ENCODE peak calls at places on chromosome 9, in six cellular contexts. E is GM13976, Z is upper lobe of right lung, P is AG10803, V is esophagus squamous epithelium, H is colonic mucosa. A is an unnamed sample.

GRCh38 chr9:33778700-33779351 is 16.5 kb upstream of the PRSS3 start:
- DNase-seq in Z (no peak), P (peak; percentile 54), V (no peak), E (peak; percentile 76), H (peak; percentile 70), A (no peak)

GRCh38 chr9:19232117-19232829 is 1.8 kb downstream of the DENND4C start:
- DNase-seq in P (peak; percentile 6), Z (no peak), V (no peak), H (no peak), E (no peak), A (no peak)

GRCh38 chr9:6956796-6957355 is 199.1 kb downstream of the KDM4C start:
- DNase-seq in E (no peak), H (no peak), P (no peak), Z (no peak), V (no peak), A (no peak)

GRCh38 chr9:88258587-88258986 is 120.3 kb upstream of the SPATA31C2 start:
- DNase-seq in E (no peak), V (no peak), P (peak; percentile 60), Z (no peak), H (no peak), A (no peak)

GRCh38 chr9:125807065-125807464 is 59.9 kb downstream of the PBX3 start:
- DNase-seq in H (no peak), Z (no peak), P (peak; percentile 73), E (no peak), V (no peak), A (no peak)

GRCh38 chr9:1513105-1513504 is 462.9 kb downstream of the DMRT2 start:
- DNase-seq in E (no peak), P (no peak), H (no peak), Z (no peak), V (no peak), A (no peak)

GRCh38 chr9:126705767-126706697 is 92.3 kb downstream of the LMX1B start:
- DNase-seq in H (peak; percentile 81), Z (peak; percentile 83), P (peak; percentile 25), E (peak; percentile 82), V (no peak), A (peak; percentile 67)

GRCh38 chr9:112921549-112921948 is 30.9 kb upstream of the SLC46A2 start:
- DNase-seq in H (no peak), V (no peak), P (peak; percentile 65), Z (no peak), E (no peak), A (no peak)

GRCh38 chr9:113580041-113580953 is 116.8 kb downstream of the RGS3 start:
- DNase-seq in H (peak; percentile 87), V (peak; percentile 43), E (no peak), P (no peak), Z (peak; percentile 97), A (no peak)

GRCh38 chr9:128821584-128822406 is 3.5 kb downstream of the ENDOG start:
- DNase-seq in Z (no peak), H (no peak), E (no peak), V (no peak), P (no peak), A (no peak)

GRCh38 chr9:128818099-128818838 is at the start of gene ENDOG:
- DNase-seq in V (peak; percentile 81), P (peak; percentile 93), E (peak; percentile 99), H (peak; percentile 99), Z (peak; percentile 98), A (peak; percentile 89)

GRCh38 chr9:128819716-128820664 is 1.7 kb downstream of the ENDOG start:
- DNase-seq in H (peak; percentile 44), P (peak; percentile 49), Z (no peak), E (no peak), V (no peak), A (no peak)

GRCh38 chr9:128820665-128821583 is 2.6 kb downstream of the ENDOG start:
- DNase-seq in P (no peak), Z (no peak), V (no peak), H (no peak), E (no peak), A (no peak)

GRCh38 chr9:128818839-128819715 is 777 bp downstream of the ENDOG start:
- DNase-seq in E (peak; percentile 71), P (no peak), Z (peak; percentile 81), H (peak; percentile 36), V (no peak), A (no peak)
- TF ChIP-seq CTCF in E (no peak), P (no peak), Z (no peak), H (no peak), V (no peak), A (no peak)

DNA sequence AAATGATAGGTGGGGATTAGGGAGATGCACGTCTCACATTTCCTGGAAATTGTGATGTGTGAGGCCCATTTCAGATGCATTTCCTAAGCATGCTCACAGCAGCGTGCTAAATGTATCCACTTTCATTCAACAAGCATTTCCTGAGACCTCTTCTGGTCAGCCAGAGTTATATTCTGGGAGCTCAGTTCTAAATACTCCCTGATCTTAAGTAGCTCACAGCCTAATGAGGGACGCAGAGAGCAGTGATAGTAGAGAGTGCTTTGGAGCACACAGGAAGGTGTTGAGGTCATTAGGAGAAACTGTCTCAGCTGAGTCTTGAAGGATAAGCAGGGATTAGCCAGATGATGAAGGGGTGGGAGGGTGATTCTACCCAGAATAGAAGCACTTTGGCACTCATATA is 46.2 kb upstream of the FSD1L start:
- DNase-seq in Z (no peak), H (no peak), P (peak; percentile 48), V (no peak), E (no peak), A (no peak)
- TF ChIP-seq CTCF in Z (no peak), H (no peak), P (peak; percentile 34), V (no peak), E (no peak), A (no peak)

GRCh38 chr9:130874783-130875182 is 21.8 kb downstream of the QRFP start:
- DNase-seq in H (no peak), Z (peak; percentile 26), E (no peak), P (no peak), V (no peak), A (no peak)
- TF ChIP-seq CTCF in H (no peak), Z (no peak), E (no peak), P (no peak), V (no peak), A (no peak)

GRCh38 chr9:97749928-97750327 is 52.8 kb upstream of the XPA start:
- DNase-seq in H (no peak), P (peak; percentile 13), E (no peak), V (no peak), Z (no peak), A (no peak)
- TF ChIP-seq CTCF in H (no peak), P (peak; percentile 26), E (no peak), V (peak; percentile 28), Z (no peak), A (no peak)

GRCh38 chr9:133532937-133533668 is 1.4 kb upstream of the ADAMTSL2 start:
- DNase-seq in H (peak; percentile 84), Z (peak; percentile 84), E (peak; percentile 84), V (no peak), P (peak; percentile 36), A (peak; percentile 45)
- TF ChIP-seq CTCF in H (no peak), Z (peak; percentile 37), E (peak; percentile 49), V (peak; percentile 41), P (peak; percentile 54), A (no peak)

DNA sequence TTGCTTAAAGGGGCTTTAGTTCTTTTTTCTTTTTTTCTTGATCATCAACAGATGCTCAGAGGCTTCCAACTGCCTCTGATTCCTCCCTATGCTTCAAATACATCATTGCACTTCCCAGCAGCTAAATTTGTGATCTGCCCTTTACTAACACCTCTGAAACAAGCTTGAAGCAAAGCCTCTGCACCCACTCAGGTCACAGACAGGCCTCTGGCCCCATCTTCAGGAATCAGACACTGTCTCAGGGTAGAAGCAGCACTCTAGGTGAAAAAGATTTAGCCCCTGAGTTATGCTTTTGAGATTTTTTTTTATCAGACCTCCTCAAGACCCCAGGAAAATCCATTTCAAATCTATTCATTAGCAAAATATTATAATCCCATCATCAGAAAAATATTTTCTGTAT is 91.5 kb downstream of the MAMDC2 start:
- DNase-seq in E (no peak), V (no peak), Z (no peak), P (no peak), H (no peak), A (no peak)
- TF ChIP-seq CTCF in E (no peak), V (no peak), Z (no peak), P (peak; percentile 27), H (no peak), A (no peak)

GRCh38 chr9:137095664-137096517 is 9.1 kb downstream of the MAN1B1 start:
- DNase-seq in Z (peak; percentile 67), H (no peak), P (no peak), E (peak; percentile 88), V (no peak), A (no peak)
- TF ChIP-seq CTCF in Z (peak; percentile 20), H (no peak), P (no peak), E (peak; percentile 60), V (no peak), A (no peak)

GRCh38 chr9:17521456-17521855 is 57.4 kb upstream of the SH3GL2 start:
- DNase-seq in H (no peak), V (no peak), E (no peak), P (no peak), Z (no peak), A (no peak)

GRCh38 chr9:17519761-17520160 is 59.1 kb upstream of the SH3GL2 start:
- DNase-seq in Z (no peak), H (no peak), P (no peak), E (no peak), V (no peak), A (no peak)

DNA sequence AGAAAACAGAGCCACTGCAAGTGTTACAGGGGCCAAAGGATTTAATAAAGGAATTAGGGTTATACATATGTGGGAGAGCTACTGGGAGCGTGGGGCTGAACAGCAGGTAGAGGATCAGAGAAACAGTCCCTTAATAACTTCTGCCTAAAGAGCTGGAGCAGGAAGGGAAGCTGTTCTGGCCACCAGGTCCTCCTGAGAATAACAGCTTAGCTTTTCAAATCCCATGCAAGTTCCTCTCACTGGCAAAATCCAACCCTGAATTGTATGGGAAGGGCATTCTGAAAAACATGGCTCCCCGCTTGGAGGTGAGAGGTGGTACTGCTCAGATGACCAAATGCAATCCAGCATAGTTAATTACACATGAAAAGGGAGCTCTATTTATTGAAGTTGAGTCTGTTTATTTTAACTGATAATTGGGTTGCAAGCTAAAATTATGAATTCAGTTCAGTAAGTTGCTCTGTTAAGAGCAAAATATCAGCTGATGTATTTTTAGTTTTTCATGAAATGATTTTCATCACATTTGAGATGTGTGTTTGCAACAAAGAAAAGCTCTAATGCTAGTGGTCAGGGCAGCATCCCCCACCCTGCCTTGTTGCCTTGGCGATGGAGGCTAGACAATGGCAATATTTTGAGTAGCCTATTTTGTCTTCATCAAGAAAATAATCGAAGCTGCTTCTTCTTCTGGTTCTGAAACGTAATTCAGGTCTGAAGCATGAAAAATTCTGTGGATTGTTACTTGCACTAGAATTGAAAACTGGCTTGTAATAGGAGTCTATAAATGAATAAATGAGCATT is 58.4 kb upstream of the SH3GL2 start:
- DNase-seq in Z (no peak), H (no peak), P (no peak), E (no peak), V (no peak), A (no peak)
- TF ChIP-seq CTCF in Z (no peak), H (no peak), P (no peak), E (no peak), V (no peak), A (no peak)

A was measured in omental fat pad.